ENCODE peak calls at places on chromosomes 12 and 14, in eight cellular contexts. M, E, Z, V, O, Q, U and C are unnamed samples.

GRCh38 chr12:64946132-64946829 is 121.8 kb downstream of the TBC1D30 start:
- DNase-seq in M (peak; percentile 37), E (no peak), Z (no peak), V (peak; percentile 20), O (peak; percentile 34), Q (peak; percentile 15), U (peak; percentile 59), C (peak; percentile 31)

GRCh38 chr14:72535485-72535884 is 358.4 kb downstream of the DPF3 start:
- DNase-seq in M (no peak), E (no peak), Z (no peak), V (no peak), O (no peak), Q (no peak), U (no peak), C (no peak)

GRCh38 chr14:60656755-60657608 is 7.7 kb upstream of the SIX1 start:
- DNase-seq in M (peak; percentile 63), E (no peak), Z (peak; percentile 43), V (no peak), O (no peak), Q (peak; percentile 31), U (no peak), C (peak; percentile 91)

GRCh38 chr14:44352212-44352611 is 154.9 kb downstream of the FSCB start:
- DNase-seq in M (no peak), E (no peak), Z (no peak), V (no peak), O (no peak), Q (no peak), U (no peak), C (no peak)

GRCh38 chr12:100266802-100267602 is at the start of the genes DEPDC4 and SCYL2:
- DNase-seq in M (peak; percentile 98), E (peak; percentile 95), Z (peak; percentile 84), V (peak; percentile 93), O (peak; percentile 96), Q (peak; percentile 95), U (peak; percentile 96), C (peak; percentile 97)

GRCh38 chr14:47044841-47045240 is 393.3 kb upstream of the RPL10L start:
- DNase-seq in M (no peak), E (no peak), Z (no peak), V (no peak), O (no peak), Q (no peak), U (no peak), C (peak; percentile 22)

GRCh38 chr12:120368789-120369475 is at the start of gene MSI1:
- DNase-seq in M (peak; percentile 54), E (no peak), Z (no peak), V (no peak), O (no peak), Q (no peak), U (no peak), C (peak; percentile 87)

GRCh38 chr14:90288646-90289355 is 32.4 kb downstream of the PSMC1 start:
- DNase-seq in M (peak; percentile 19), E (no peak), Z (no peak), V (no peak), O (no peak), Q (no peak), U (no peak), C (no peak)

GRCh38 chr14:74982661-74983060 is 20.1 kb upstream of the EIF2B2 start:
- DNase-seq in M (no peak), E (no peak), Z (no peak), V (no peak), O (no peak), Q (no peak), U (no peak), C (no peak)

GRCh38 chr12:97560766-97561165 is 98.2 kb downstream of the RMST start:
- DNase-seq in M (no peak), E (no peak), Z (no peak), V (no peak), O (no peak), Q (no peak), U (no peak), C (no peak)

GRCh38 chr14:61602733-61603077 is 92.6 kb upstream of the HIF1A start:
- DNase-seq in M (no peak), E (no peak), Z (no peak), V (no peak), O (no peak), Q (no peak), U (no peak), C (no peak)

GRCh38 chr12:102971227-102971626 is 13.8 kb downstream of the ASCL1 start:
- DNase-seq in M (no peak), E (no peak), Z (no peak), V (no peak), O (no peak), Q (no peak), U (no peak), C (no peak)

GRCh38 chr14:73662439-73663056 is 17.8 kb downstream of the DNAL1 start:
- DNase-seq in M (no peak), E (no peak), Z (peak; percentile 53), V (no peak), O (no peak), Q (peak; percentile 26), U (no peak), C (no peak)

GRCh38 chr14:75636100-75636692 is 24.5 kb downstream of the ERG28 start:
- DNase-seq in M (no peak), E (no peak), Z (no peak), V (no peak), O (no peak), Q (no peak), U (no peak), C (no peak)

GRCh38 chr12:105507311-105508035 is 177.0 kb downstream of the C12orf75 start:
- DNase-seq in M (no peak), E (no peak), Z (no peak), V (no peak), O (no peak), Q (no peak), U (no peak), C (no peak)

GRCh38 chr12:124750787-124751471 is 112.7 kb downstream of the SCARB1 start:
- DNase-seq in M (no peak), E (no peak), Z (no peak), V (no peak), O (no peak), Q (no peak), U (no peak), C (no peak)

GRCh38 chr14:81234268-81234667 is 13.5 kb upstream of the GTF2A1 start:
- DNase-seq in M (no peak), E (no peak), Z (no peak), V (no peak), O (no peak), Q (no peak), U (no peak), C (no peak)

GRCh38 chr14:29930283-29930682 is 2.6 kb upstream of the PRKD1 start:
- DNase-seq in M (no peak), E (no peak), Z (no peak), V (no peak), O (no peak), Q (no peak), U (no peak), C (no peak)

GRCh38 chr14:75280831-75281690 is 2.4 kb downstream of the FOS start:
- DNase-seq in M (peak; percentile 65), E (no peak), Z (no peak), V (no peak), O (peak; percentile 17), Q (no peak), U (no peak), C (no peak)

GRCh38 chr12:536751-537150 is 77.0 kb downstream of the B4GALNT3 start:
- DNase-seq in M (no peak), E (no peak), Z (no peak), V (no peak), O (no peak), Q (no peak), U (no peak), C (no peak)

GRCh38 chr12:96238336-96239031 is 44.3 kb downstream of the ELK3 start:
- DNase-seq in M (no peak), E (no peak), Z (no peak), V (no peak), O (no peak), Q (no peak), U (no peak), C (peak; percentile 64)

GRCh38 chr12:96235497-96235826 is 41.3 kb downstream of the ELK3 start:
- DNase-seq in M (no peak), E (no peak), Z (no peak), V (no peak), O (no peak), Q (no peak), U (no peak), C (peak; percentile 46)

GRCh38 chr12:96237035-96237434 is 42.9 kb downstream of the ELK3 start:
- DNase-seq in M (no peak), E (no peak), Z (no peak), V (no peak), O (no peak), Q (no peak), U (no peak), C (no peak)

GRCh38 chr12:96236221-96236822 is 42.1 kb downstream of the ELK3 start:
- DNase-seq in M (no peak), E (no peak), Z (no peak), V (no peak), O (peak; percentile 85), Q (peak; percentile 56), U (no peak), C (no peak)

GRCh38 chr12:96237465-96238077 is 43.4 kb downstream of the ELK3 start:
- DNase-seq in M (peak; percentile 59), E (peak; percentile 47), Z (no peak), V (no peak), O (peak; percentile 87), Q (peak; percentile 81), U (peak; percentile 66), C (no peak)
- TF ChIP-seq POLR2A in M (no peak), E (no peak), Z (no peak), V (no peak), O (no peak), Q (no peak), U (no peak), C (no peak)

GRCh38 chr14:101151930-101152310 is 248.4 kb upstream of the RTL1 start:
- DNase-seq in M (no peak), E (no peak), Z (no peak), V (no peak), O (no peak), Q (no peak), U (no peak), C (no peak)
- H3K4me3 ChIP-seq in M (no peak overlapping the region), E (no peak overlapping the region), Z (no peak overlapping the region), V (no peak overlapping the region), O (peak overlapping the region; percentile 31), Q (no peak overlapping the region), U (no peak overlapping the region), C (no peak overlapping the region)

DNA sequence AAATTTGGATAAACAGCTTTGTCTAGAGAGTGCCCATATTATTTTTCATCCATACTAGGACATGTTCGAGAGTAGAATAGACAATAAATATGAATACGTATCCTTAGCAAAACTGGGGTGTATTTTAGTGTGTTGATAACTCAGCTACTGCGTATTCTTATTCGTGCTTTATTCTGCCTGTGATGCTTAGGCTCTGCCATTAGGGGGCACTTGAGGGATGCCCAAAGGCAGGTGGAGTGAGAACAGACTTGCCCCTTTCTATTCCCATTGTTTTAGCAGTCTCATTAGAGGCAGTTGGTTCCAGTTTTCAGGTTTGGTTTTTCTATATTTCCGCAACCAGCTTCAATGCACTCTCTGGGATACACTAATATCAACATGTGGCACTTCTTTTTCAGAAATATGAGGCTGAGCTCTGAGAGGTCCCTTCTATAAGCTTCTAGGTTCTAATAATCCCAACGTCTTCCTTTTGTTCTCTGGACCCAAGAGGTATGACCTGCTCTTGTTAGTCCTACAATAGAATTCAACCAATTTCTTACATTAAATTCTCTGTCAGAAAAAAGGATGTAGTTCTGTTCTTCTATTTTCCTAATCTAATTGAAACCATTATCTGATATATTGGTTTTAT is 985.7 kb upstream of the FBXO33 start:
- DNase-seq in M (peak; percentile 30), E (no peak), Z (peak; percentile 1), V (no peak), O (no peak), Q (no peak), U (no peak), C (peak; percentile 20)
- TF ChIP-seq CTCF in M (peak; percentile 44), E (no peak), Z (peak; percentile 5), V (no peak), O (no peak), Q (no peak), U (peak; percentile 59), C (peak; percentile 42)

GRCh38 chr14:102571043-102571442 is 21.4 kb upstream of the RCOR1 start:
- DNase-seq in M (no peak), E (no peak), Z (no peak), V (no peak), O (no peak), Q (no peak), U (no peak), C (no peak)
- TF ChIP-seq POLR2A in M (no peak), E (no peak), Z (no peak), V (no peak), O (no peak), Q (no peak), U (no peak), C (no peak)